ENCODE peak calls at places on chromosome 2, in six cellular contexts. I is A549, D is GM23338, G is SK-N-SH, H is HCT116, W is GM12878. L is an unnamed sample.

GRCh38 chr2:102065675-102066252 is 74.0 kb downstream of the IL1R2 start:
- DNase-seq in W (no peak), D (no peak), I (peak; percentile 95), G (no peak), H (peak; percentile 16), L (no peak)

GRCh38 chr2:12318427-12319057 is 398.2 kb upstream of the TRIB2 start:
- DNase-seq in H (no peak), W (no peak), I (no peak), D (no peak), G (no peak), L (peak; percentile 76)

GRCh38 chr2:234451852-234452625 is 44.8 kb downstream of the ARL4C start:
- DNase-seq in I (peak; percentile 63), W (no peak), D (no peak), G (no peak), H (no peak), L (no peak)

GRCh38 chr2:11129598-11130449 is 25.4 kb upstream of the SLC66A3 start:
- DNase-seq in H (peak; percentile 65), D (peak; percentile 93), I (peak; percentile 74), W (no peak), G (peak; percentile 96), L (no peak)

GRCh38 chr2:24809316-24810007 is 16.2 kb downstream of the CENPO start:
- DNase-seq in G (no peak), H (no peak), D (no peak), I (no peak), W (no peak), L (no peak)

GRCh38 chr2:200089040-200089755 is 133.8 kb downstream of the MAIP1 start:
- DNase-seq in I (no peak), G (no peak), W (no peak), D (peak; percentile 25), H (no peak), L (no peak)

GRCh38 chr2:33448216-33448899 is 28.1 kb upstream of the RASGRP3 start:
- DNase-seq in H (no peak), D (no peak), G (no peak), I (no peak), W (no peak), L (no peak)

GRCh38 chr2:213561759-213562158 is 277.5 kb downstream of the SPAG16 start:
- DNase-seq in I (no peak), G (no peak), H (no peak), D (no peak), W (no peak), L (no peak)

GRCh38 chr2:96688649-96689430 is 46.3 kb downstream of the FER1L5 start:
- DNase-seq in D (no peak), G (no peak), W (no peak), H (no peak), I (no peak), L (no peak)

GRCh38 chr2:19360881-19361321 is 2.5 kb upstream of the OSR1 start:
- DNase-seq in G (peak; percentile 39), W (no peak), H (no peak), D (peak; percentile 44), I (no peak), L (no peak)

GRCh38 chr2:63796796-63797195 is 44.9 kb upstream of the UGP2 start:
- DNase-seq in G (no peak), D (no peak), I (no peak), W (no peak), H (no peak), L (no peak)

GRCh38 chr2:174844295-174844708 is 80.0 kb upstream of the CHRNA1 start:
- DNase-seq in W (no peak), H (no peak), D (no peak), G (no peak), I (no peak), L (no peak)

GRCh38 chr2:187638840-187639239 is 84.6 kb upstream of the TFPI start:
- DNase-seq in H (no peak), D (no peak), G (no peak), W (no peak), I (no peak), L (no peak)

GRCh38 chr2:62485780-62486765 is 19.9 kb downstream of the TMEM17 start:
- DNase-seq in I (no peak), G (no peak), W (no peak), D (no peak), H (no peak), L (no peak)

GRCh38 chr2:182020319-182021055 is 34.8 kb downstream of the PPP1R1C start:
- DNase-seq in H (no peak), G (no peak), D (no peak), W (no peak), I (peak; percentile 2), L (no peak)

GRCh38 chr2:85794038-85794441 is 40.2 kb downstream of the ATOH8 start:
- DNase-seq in D (no peak), W (no peak), H (no peak), I (no peak), G (no peak), L (no peak)

GRCh38 chr2:77309725-77310124 is 212.5 kb downstream of the LRRTM4 start:
- DNase-seq in H (no peak), D (no peak), G (no peak), I (no peak), W (no peak), L (no peak)

GRCh38 chr2:237645261-237645660 is 17.9 kb downstream of the LRRFIP1 start:
- DNase-seq in W (no peak), H (no peak), I (no peak), G (no peak), D (no peak), L (no peak)

GRCh38 chr2:96574364-96574763 is 37.8 kb downstream of the ARID5A start:
- DNase-seq in I (no peak), D (no peak), W (no peak), G (no peak), H (no peak), L (no peak)

GRCh38 chr2:178860551-178860950 is 53.3 kb upstream of the TTN start:
- DNase-seq in D (no peak), W (no peak), G (no peak), H (no peak), I (peak; percentile 9), L (no peak)

GRCh38 chr2:233711312-233712008 is 1.2 kb upstream of the UGT1A5 start:
- DNase-seq in W (peak; percentile 1), D (peak; percentile 92), H (peak; percentile 47), I (peak; percentile 90), G (peak; percentile 67), L (peak; percentile 20)

GRCh38 chr2:238320648-238321281 is 447 bp downstream of the TRAF3IP1 start:
- DNase-seq in G (peak; percentile 73), W (no peak), D (peak; percentile 68), I (no peak), H (no peak), L (no peak)

GRCh38 chr2:148939271-148939670 is 64.2 kb downstream of the KIF5C start:
- DNase-seq in H (no peak), I (no peak), W (no peak), G (no peak), D (no peak), L (no peak)
- H3K27ac ChIP-seq in H (no peak overlapping the region), I (no peak overlapping the region), W (no peak overlapping the region), G (no peak overlapping the region), D (no peak overlapping the region), L (no peak overlapping the region)

DNA sequence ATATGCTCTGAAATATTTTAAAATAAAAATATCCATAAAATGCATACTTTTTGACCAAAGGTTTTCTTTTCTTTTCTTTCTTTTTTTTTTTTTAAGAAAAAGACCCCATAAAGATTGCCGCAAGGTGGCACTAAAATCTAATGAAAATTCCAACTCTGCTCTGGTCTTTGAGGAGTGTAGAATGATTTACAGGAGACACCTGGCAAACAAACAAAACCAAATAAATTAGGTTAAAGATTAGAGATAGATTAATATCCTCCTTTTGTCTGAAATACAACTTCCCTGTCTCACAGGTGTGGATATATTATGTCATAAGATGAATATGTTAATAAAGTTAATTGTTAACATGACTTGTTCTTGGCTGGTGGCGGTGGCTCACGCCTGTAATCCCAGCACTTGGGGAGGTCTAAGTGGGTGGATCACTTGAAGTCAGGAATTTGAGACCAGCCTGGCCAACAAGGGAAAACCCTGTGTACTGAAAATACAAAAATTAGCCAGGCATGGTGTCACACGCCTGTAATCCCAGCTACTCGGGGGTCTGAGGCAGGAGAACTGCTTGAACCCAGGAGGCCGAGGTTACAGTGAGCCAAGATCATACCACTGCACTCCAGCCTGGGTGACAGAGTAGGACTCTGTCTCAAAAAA is 3.5 kb upstream of the RHOB start:
- DNase-seq in H (no peak), D (peak; percentile 67), W (no peak), G (peak; percentile 70), I (peak; percentile 88), L (no peak)
- TF ChIP-seq CTCF in H (peak; percentile 93), D (peak; percentile 81), W (peak; percentile 59), G (peak; percentile 91), I (peak; percentile 94), L (peak; percentile 67)

DNA sequence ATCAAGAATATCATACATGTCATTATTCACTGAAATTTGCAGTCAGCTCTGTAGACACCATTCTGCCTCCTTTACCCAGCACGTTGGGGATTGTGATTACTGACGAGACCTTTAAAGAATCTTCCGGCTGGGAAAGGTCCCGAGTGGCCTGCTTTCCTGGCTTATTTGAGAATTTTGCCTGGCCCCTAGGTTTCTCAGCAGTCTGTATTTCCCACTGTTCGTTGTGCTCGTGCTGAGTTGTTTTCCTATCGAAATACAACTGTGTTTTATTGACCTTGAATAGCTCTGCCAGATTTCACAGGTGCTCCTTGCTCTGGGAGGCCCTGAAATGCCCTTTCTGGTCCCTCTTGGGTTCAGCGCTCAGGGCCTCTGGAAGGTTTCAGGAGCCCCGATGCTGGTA is 94.9 kb downstream of the AGAP1 start:
- DNase-seq in D (no peak), G (no peak), H (no peak), W (no peak), I (no peak), L (no peak)
- TF ChIP-seq REST in D (no peak), G (no peak), H (no peak), W (no peak), I (no peak), L (no peak)

GRCh38 chr2:101052147-101052546 is 50.1 kb downstream of the RPL31 start:
- DNase-seq in G (no peak), H (no peak), D (no peak), I (no peak), W (no peak), L (no peak)

GRCh38 chr2:101045330-101045729 is 43.2 kb downstream of the RPL31 start:
- DNase-seq in D (no peak), G (no peak), I (no peak), H (no peak), W (no peak), L (no peak)

GRCh38 chr2:101047774-101048173 is 45.7 kb downstream of the RPL31 start:
- DNase-seq in I (no peak), G (no peak), H (no peak), D (no peak), W (no peak), L (no peak)

GRCh38 chr2:101048756-101049155 is 46.7 kb downstream of the RPL31 start:
- DNase-seq in W (no peak), G (no peak), H (no peak), D (no peak), I (no peak), L (no peak)

DNA sequence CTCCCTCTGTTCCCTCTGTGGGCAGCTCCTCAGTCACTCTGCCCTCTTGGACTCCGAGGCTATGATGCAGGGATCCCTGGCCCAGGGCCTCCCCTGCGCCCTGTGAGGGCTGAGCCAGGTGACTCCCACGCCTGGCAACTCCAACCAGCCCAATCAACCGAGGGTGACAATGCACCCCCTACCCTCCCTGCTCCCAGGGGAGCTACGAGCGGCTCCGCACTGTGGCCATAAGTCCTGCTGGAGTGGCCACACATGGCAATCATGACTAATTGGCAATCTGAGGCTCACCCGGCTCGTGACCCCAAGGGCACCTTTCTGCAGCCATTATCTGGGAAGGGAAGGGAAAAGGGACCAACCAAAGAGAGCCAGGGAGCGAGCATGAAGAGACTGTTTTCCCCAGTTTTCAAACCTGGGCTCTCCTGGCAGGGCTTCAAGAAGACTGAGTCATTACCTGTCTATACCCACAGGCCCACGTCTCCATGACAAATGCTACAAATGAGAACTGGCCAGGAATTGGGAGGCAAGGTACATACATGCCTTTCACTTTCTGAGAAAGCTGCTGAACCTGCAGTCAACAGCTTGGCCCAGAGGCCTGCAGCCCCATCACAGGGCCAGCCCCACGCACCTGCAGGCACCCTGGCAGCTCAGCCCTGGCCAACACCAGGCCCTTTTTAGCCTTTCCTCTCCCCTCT is 45.1 kb downstream of the RPL31 start:
- DNase-seq in H (peak; percentile 32), G (no peak), D (no peak), W (no peak), I (peak; percentile 42), L (no peak)
- H3K27ac ChIP-seq in H (peak overlapping the region; percentile 22), G (no peak overlapping the region), D (no peak overlapping the region), W (no peak overlapping the region), I (peak overlapping the region; percentile 27), L (peak overlapping the region; percentile 35)

L was measured in Panc1.